ENCODE peak calls at places on chromosomes 11 and 22, in seven cellular contexts. One of them, this sample, is unnamed.

GRCh38 chr11:83521647-83522596 is 235.8 kb upstream of the CCDC90B start:
- DNase-seq in DND-41: no peak
- DNase-seq in neuronal stem cell: no peak
- DNase-seq in endothelial cell of umbilical vein: no peak
- DNase-seq in trophoblast cell: no peak
- DNase-seq in colonic mucosa: no peak
- DNase-seq in kidney: no peak
- DNase-seq in this sample: peak

GRCh38 chr11:20156280-20156875 is 3.9 kb downstream of the DBX1 start:
- DNase-seq in DND-41: no peak
- DNase-seq in neuronal stem cell: no peak
- DNase-seq in endothelial cell of umbilical vein: no peak
- DNase-seq in trophoblast cell: no peak
- DNase-seq in colonic mucosa: peak
- DNase-seq in kidney: no peak
- DNase-seq in this sample: no peak

GRCh38 chr11:110410638-110411037 is 19.1 kb upstream of the FDX1 start:
- DNase-seq in DND-41: no peak
- DNase-seq in neuronal stem cell: no peak
- DNase-seq in endothelial cell of umbilical vein: no peak
- DNase-seq in trophoblast cell: peak
- DNase-seq in colonic mucosa: no peak
- DNase-seq in kidney: no peak
- DNase-seq in this sample: no peak

GRCh38 chr11:9802291-9802861 is 138.5 kb downstream of the SWAP70 start:
- DNase-seq in DND-41: no peak
- DNase-seq in neuronal stem cell: no peak
- DNase-seq in endothelial cell of umbilical vein: no peak
- DNase-seq in trophoblast cell: peak
- DNase-seq in colonic mucosa: no peak
- DNase-seq in kidney: no peak
- DNase-seq in this sample: no peak

GRCh38 chr11:62654297-62654696 is 1.2 kb upstream of the INTS5 start:
- DNase-seq in DND-41: no peak
- DNase-seq in neuronal stem cell: no peak
- DNase-seq in endothelial cell of umbilical vein: no peak
- DNase-seq in trophoblast cell: peak
- DNase-seq in colonic mucosa: no peak
- DNase-seq in kidney: no peak
- DNase-seq in this sample: no peak

GRCh38 chr11:84870486-84870885 is 756.7 kb downstream of the DLG2 start:
- DNase-seq in DND-41: no peak
- DNase-seq in neuronal stem cell: no peak
- DNase-seq in endothelial cell of umbilical vein: no peak
- DNase-seq in trophoblast cell: no peak
- DNase-seq in colonic mucosa: no peak
- DNase-seq in kidney: no peak
- DNase-seq in this sample: no peak

GRCh38 chr11:63445720-63446119 is 45.2 kb downstream of the PLAAT5 start:
- DNase-seq in DND-41: no peak
- DNase-seq in neuronal stem cell: no peak
- DNase-seq in endothelial cell of umbilical vein: no peak
- DNase-seq in trophoblast cell: no peak
- DNase-seq in colonic mucosa: no peak
- DNase-seq in kidney: no peak
- DNase-seq in this sample: no peak

GRCh38 chr22:19757985-19758895 is 2.3 kb upstream of the TBX1 start:
- DNase-seq in DND-41: no peak
- DNase-seq in neuronal stem cell: no peak
- DNase-seq in endothelial cell of umbilical vein: no peak
- DNase-seq in trophoblast cell: no peak
- DNase-seq in colonic mucosa: no peak
- DNase-seq in kidney: no peak
- DNase-seq in this sample: no peak

GRCh38 chr11:61927501-61927900 is 10.1 kb upstream of the RAB3IL1 start:
- DNase-seq in DND-41: no peak
- DNase-seq in neuronal stem cell: no peak
- DNase-seq in endothelial cell of umbilical vein: no peak
- DNase-seq in trophoblast cell: no peak
- DNase-seq in colonic mucosa: no peak
- DNase-seq in kidney: no peak
- DNase-seq in this sample: no peak

GRCh38 chr11:119405986-119406385 is 17.0 kb downstream of the THY1 start:
- DNase-seq in DND-41: no peak
- DNase-seq in neuronal stem cell: no peak
- DNase-seq in endothelial cell of umbilical vein: no peak
- DNase-seq in trophoblast cell: no peak
- DNase-seq in colonic mucosa: no peak
- DNase-seq in kidney: no peak
- DNase-seq in this sample: peak

GRCh38 chr11:109604506-109604905 is 182.5 kb downstream of the C11orf87 start:
- DNase-seq in DND-41: no peak
- DNase-seq in neuronal stem cell: no peak
- DNase-seq in endothelial cell of umbilical vein: no peak
- DNase-seq in trophoblast cell: no peak
- DNase-seq in colonic mucosa: no peak
- DNase-seq in kidney: no peak
- DNase-seq in this sample: no peak

GRCh38 chr22:36946436-36947158 is 33.2 kb downstream of the CSF2RB start:
- DNase-seq in DND-41: no peak
- DNase-seq in neuronal stem cell: no peak
- DNase-seq in endothelial cell of umbilical vein: no peak
- DNase-seq in trophoblast cell: no peak
- DNase-seq in colonic mucosa: no peak
- DNase-seq in kidney: no peak
- DNase-seq in this sample: peak

GRCh38 chr11:107014871-107015270 is 3.4 kb downstream of the GUCY1A2 start:
- DNase-seq in DND-41: no peak
- DNase-seq in neuronal stem cell: no peak
- DNase-seq in endothelial cell of umbilical vein: no peak
- DNase-seq in trophoblast cell: no peak
- DNase-seq in colonic mucosa: no peak
- DNase-seq in kidney: no peak
- DNase-seq in this sample: no peak

GRCh38 chr11:113991170-113991569 is 16.3 kb downstream of the HTR3A start:
- DNase-seq in DND-41: peak
- DNase-seq in neuronal stem cell: peak
- DNase-seq in endothelial cell of umbilical vein: peak
- DNase-seq in trophoblast cell: peak
- DNase-seq in colonic mucosa: no peak
- DNase-seq in kidney: no peak
- DNase-seq in this sample: peak

GRCh38 chr11:111438846-111439520 is 59.9 kb upstream of the POU2AF1 start:
- DNase-seq in DND-41: peak
- DNase-seq in neuronal stem cell: no peak
- DNase-seq in endothelial cell of umbilical vein: no peak
- DNase-seq in trophoblast cell: no peak
- DNase-seq in colonic mucosa: no peak
- DNase-seq in kidney: no peak
- DNase-seq in this sample: no peak

GRCh38 chr22:44623771-44624510 is 78.1 kb upstream of the PRR5 start:
- DNase-seq in DND-41: no peak
- DNase-seq in neuronal stem cell: no peak
- DNase-seq in endothelial cell of umbilical vein: no peak
- DNase-seq in trophoblast cell: peak
- DNase-seq in colonic mucosa: no peak
- DNase-seq in kidney: no peak
- DNase-seq in this sample: peak

GRCh38 chr11:83051760-83052671 is 19.7 kb downstream of the RAB30 start:
- DNase-seq in DND-41: no peak
- DNase-seq in neuronal stem cell: no peak
- DNase-seq in endothelial cell of umbilical vein: peak
- DNase-seq in trophoblast cell: peak
- DNase-seq in colonic mucosa: no peak
- DNase-seq in kidney: no peak
- DNase-seq in this sample: no peak

GRCh38 chr11:45739866-45740265 is 65.1 kb upstream of the SLC35C1 start:
- DNase-seq in DND-41: no peak
- DNase-seq in neuronal stem cell: no peak
- DNase-seq in endothelial cell of umbilical vein: no peak
- DNase-seq in trophoblast cell: peak
- DNase-seq in colonic mucosa: no peak
- DNase-seq in kidney: no peak
- DNase-seq in this sample: no peak

GRCh38 chr11:95296621-95297025 is 65.6 kb upstream of the SESN3 start:
- DNase-seq in DND-41: no peak
- DNase-seq in neuronal stem cell: no peak
- DNase-seq in endothelial cell of umbilical vein: no peak
- DNase-seq in trophoblast cell: no peak
- DNase-seq in colonic mucosa: no peak
- DNase-seq in kidney: no peak
- DNase-seq in this sample: peak

DNA sequence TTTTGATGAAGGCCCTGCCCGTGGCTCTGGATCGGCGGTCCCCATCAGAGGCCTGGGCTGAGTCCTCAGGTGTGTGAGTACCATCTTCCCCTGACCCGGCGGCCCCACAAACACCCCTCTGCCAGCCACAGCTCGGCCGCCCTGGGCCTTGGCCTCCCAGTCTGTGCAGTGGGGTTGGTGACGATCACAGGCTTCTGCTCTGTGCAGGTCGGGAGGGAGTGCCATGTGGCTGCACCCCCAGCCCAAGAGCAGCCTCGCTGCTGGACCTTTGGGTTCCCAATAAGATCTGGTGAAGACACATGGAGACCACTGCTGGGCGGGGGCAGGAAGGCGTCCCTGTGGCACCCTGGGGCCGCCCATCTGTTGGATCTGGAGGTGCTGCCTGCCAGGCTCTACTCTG is 47.1 kb upstream of the PPARA start:
- DNase-seq in DND-41: no peak
- DNase-seq in neuronal stem cell: no peak
- DNase-seq in endothelial cell of umbilical vein: no peak
- DNase-seq in trophoblast cell: no peak
- DNase-seq in colonic mucosa: no peak
- DNase-seq in kidney: no peak
- DNase-seq in this sample: no peak
- H3K9ac ChIP-seq in DND-41: no peak
- H3K9ac ChIP-seq in neuronal stem cell: no peak
- H3K9ac ChIP-seq in endothelial cell of umbilical vein: no peak
- H3K9ac ChIP-seq in trophoblast cell: no peak
- H3K9ac ChIP-seq in colonic mucosa: no peak
- H3K9ac ChIP-seq in kidney: no peak
- H3K9ac ChIP-seq in this sample: no peak

GRCh38 chr11:1749787-1750351 is 526 bp downstream of the IFITM10 start:
- DNase-seq in DND-41: no peak
- DNase-seq in neuronal stem cell: no peak
- DNase-seq in endothelial cell of umbilical vein: no peak
- DNase-seq in trophoblast cell: peak
- DNase-seq in colonic mucosa: no peak
- DNase-seq in kidney: peak
- DNase-seq in this sample: no peak

GRCh38 chr11:1747753-1748466 is 2.5 kb downstream of the IFITM10 start:
- DNase-seq in DND-41: no peak
- DNase-seq in neuronal stem cell: no peak
- DNase-seq in endothelial cell of umbilical vein: no peak
- DNase-seq in trophoblast cell: no peak
- DNase-seq in colonic mucosa: no peak
- DNase-seq in kidney: peak
- DNase-seq in this sample: no peak

GRCh38 chr11:1750481-1750839 is at the start of gene IFITM10:
- DNase-seq in DND-41: no peak
- DNase-seq in neuronal stem cell: no peak
- DNase-seq in endothelial cell of umbilical vein: no peak
- DNase-seq in trophoblast cell: no peak
- DNase-seq in colonic mucosa: no peak
- DNase-seq in kidney: no peak
- DNase-seq in this sample: no peak

GRCh38 chr11:1748467-1749019 is 1.9 kb downstream of the IFITM10 start:
- DNase-seq in DND-41: no peak
- DNase-seq in neuronal stem cell: no peak
- DNase-seq in endothelial cell of umbilical vein: no peak
- DNase-seq in trophoblast cell: no peak
- DNase-seq in colonic mucosa: no peak
- DNase-seq in kidney: no peak
- DNase-seq in this sample: no peak

GRCh38 chr11:1749020-1749758 is 1.2 kb downstream of the IFITM10 start:
- DNase-seq in DND-41: no peak
- DNase-seq in neuronal stem cell: no peak
- DNase-seq in endothelial cell of umbilical vein: no peak
- DNase-seq in trophoblast cell: no peak
- DNase-seq in colonic mucosa: no peak
- DNase-seq in kidney: no peak
- DNase-seq in this sample: no peak
- H3K9ac ChIP-seq in DND-41: no peak
- H3K9ac ChIP-seq in neuronal stem cell: peak
- H3K9ac ChIP-seq in endothelial cell of umbilical vein: no peak
- H3K9ac ChIP-seq in trophoblast cell: no peak
- H3K9ac ChIP-seq in colonic mucosa: no peak
- H3K9ac ChIP-seq in kidney: peak
- H3K9ac ChIP-seq in this sample: no peak

GRCh38 chr11:12121011-12121410 is 10.6 kb downstream of the MICAL2 start:
- DNase-seq in DND-41: no peak
- DNase-seq in neuronal stem cell: no peak
- DNase-seq in endothelial cell of umbilical vein: no peak
- DNase-seq in trophoblast cell: no peak
- DNase-seq in colonic mucosa: no peak
- DNase-seq in kidney: no peak
- DNase-seq in this sample: no peak
- H3K9ac ChIP-seq in DND-41: no peak
- H3K9ac ChIP-seq in neuronal stem cell: no peak
- H3K9ac ChIP-seq in endothelial cell of umbilical vein: no peak
- H3K9ac ChIP-seq in trophoblast cell: no peak
- H3K9ac ChIP-seq in colonic mucosa: peak
- H3K9ac ChIP-seq in kidney: no peak
- H3K9ac ChIP-seq in this sample: no peak

GRCh38 chr11:92131289-92131890 is 93.2 kb upstream of the FAT3 start:
- DNase-seq in DND-41: no peak
- DNase-seq in neuronal stem cell: no peak
- DNase-seq in endothelial cell of umbilical vein: no peak
- DNase-seq in trophoblast cell: no peak
- DNase-seq in colonic mucosa: no peak
- DNase-seq in kidney: no peak
- DNase-seq in this sample: no peak
- H3K9ac ChIP-seq in DND-41: no peak
- H3K9ac ChIP-seq in neuronal stem cell: no peak
- H3K9ac ChIP-seq in endothelial cell of umbilical vein: no peak
- H3K9ac ChIP-seq in trophoblast cell: no peak
- H3K9ac ChIP-seq in colonic mucosa: no peak
- H3K9ac ChIP-seq in kidney: no peak
- H3K9ac ChIP-seq in this sample: no peak

GRCh38 chr11:125112235-125112604 is 794 bp upstream of the TMEM218 start:
- DNase-seq in DND-41: no peak
- DNase-seq in neuronal stem cell: no peak
- DNase-seq in endothelial cell of umbilical vein: no peak
- DNase-seq in trophoblast cell: no peak
- DNase-seq in colonic mucosa: no peak
- DNase-seq in kidney: no peak
- DNase-seq in this sample: no peak
- H3K9ac ChIP-seq in DND-41: no peak
- H3K9ac ChIP-seq in neuronal stem cell: no peak
- H3K9ac ChIP-seq in endothelial cell of umbilical vein: no peak
- H3K9ac ChIP-seq in trophoblast cell: no peak
- H3K9ac ChIP-seq in colonic mucosa: no peak
- H3K9ac ChIP-seq in kidney: peak
- H3K9ac ChIP-seq in this sample: peak

GRCh38 chr22:42769574-42770447 is 49.1 kb upstream of the A4GALT start:
- DNase-seq in DND-41: no peak
- DNase-seq in neuronal stem cell: no peak
- DNase-seq in endothelial cell of umbilical vein: peak
- DNase-seq in trophoblast cell: peak
- DNase-seq in colonic mucosa: peak
- DNase-seq in kidney: peak
- DNase-seq in this sample: peak
- H3K9ac ChIP-seq in DND-41: no peak
- H3K9ac ChIP-seq in neuronal stem cell: peak
- H3K9ac ChIP-seq in endothelial cell of umbilical vein: no peak
- H3K9ac ChIP-seq in trophoblast cell: no peak
- H3K9ac ChIP-seq in colonic mucosa: no peak
- H3K9ac ChIP-seq in kidney: no peak
- H3K9ac ChIP-seq in this sample: no peak

GRCh38 chr22:30014244-30014643 is 66.0 kb upstream of the HORMAD2 start:
- DNase-seq in DND-41: no peak
- DNase-seq in neuronal stem cell: no peak
- DNase-seq in endothelial cell of umbilical vein: no peak
- DNase-seq in trophoblast cell: no peak
- DNase-seq in colonic mucosa: no peak
- DNase-seq in kidney: no peak
- DNase-seq in this sample: no peak
- H3K9ac ChIP-seq in DND-41: no peak
- H3K9ac ChIP-seq in neuronal stem cell: no peak
- H3K9ac ChIP-seq in endothelial cell of umbilical vein: no peak
- H3K9ac ChIP-seq in trophoblast cell: no peak
- H3K9ac ChIP-seq in colonic mucosa: no peak
- H3K9ac ChIP-seq in kidney: no peak
- H3K9ac ChIP-seq in this sample: no peak

This sample was measured in Karpas-422.